ENCODE peak calls at places on chromosome 15, in five cellular contexts. R is ovary, K is tibial nerve, U is sigmoid colon, J is A549. F is an unnamed sample.
A peak's percentile ranks its signal among the peaks of the same experiment; 100 is the strongest.

GRCh38 chr15:73374599-73374998 is 5.8 kb upstream of the HCN4 start:
- DNase-seq in R (no peak), K (no peak), U (no peak), J (no peak), F (no peak)

GRCh38 chr15:88334436-88334835 is 77.9 kb upstream of the NTRK3 start:
- DNase-seq in R (no peak), K (no peak), U (no peak), J (no peak), F (no peak)

GRCh38 chr15:75666823-75667501 is 19.2 kb downstream of the SNX33 start:
- DNase-seq in R (peak; percentile 49), K (no peak), U (no peak), J (peak; percentile 96), F (peak; percentile 93)

GRCh38 chr15:38130200-38130567 is 122.5 kb upstream of the SPRED1 start:
- DNase-seq in R (no peak), K (no peak), U (no peak), J (no peak), F (no peak)

GRCh38 chr15:53758412-53758811 is 1.1 kb downstream of the WDR72 start:
- DNase-seq in R (no peak), K (no peak), U (no peak), J (no peak), F (no peak)

GRCh38 chr15:71686221-71687050 is 123.9 kb upstream of the NR2E3 start:
- DNase-seq in R (no peak), K (no peak), U (no peak), J (no peak), F (no peak)

GRCh38 chr15:47384316-47384715 is 333.0 kb upstream of the SEMA6D start:
- DNase-seq in R (peak; percentile 55), K (no peak), U (no peak), J (peak; percentile 0), F (no peak)

GRCh38 chr15:66937588-66937987 is 127.8 kb upstream of the SMAD3 start:
- DNase-seq in R (no peak), K (no peak), U (peak; percentile 3), J (no peak), F (peak; percentile 29)

GRCh38 chr15:36850864-36851263 is 249.5 kb downstream of the MEIS2 start:
- DNase-seq in R (no peak), K (no peak), U (no peak), J (no peak), F (no peak)

GRCh38 chr15:58058729-58059128 is 6.8 kb downstream of the ALDH1A2 start:
- DNase-seq in R (no peak), K (no peak), U (no peak), J (no peak), F (no peak)

GRCh38 chr15:89659295-89659694 is 4.0 kb upstream of the KIF7 start:
- DNase-seq in R (no peak), K (no peak), U (no peak), J (no peak), F (peak; percentile 1)

GRCh38 chr15:61195116-61196002 is 33.7 kb downstream of the RORA start:
- DNase-seq in R (no peak), K (no peak), U (no peak), J (peak; percentile 71), F (no peak)

GRCh38 chr15:41661529-41662225 is 1.5 kb downstream of the MGA start:
- DNase-seq in R (peak; percentile 75), K (peak; percentile 32), U (peak; percentile 90), J (peak; percentile 55), F (peak; percentile 87)

GRCh38 chr15:58966698-58967097 is 20.8 kb upstream of the RNF111 start:
- DNase-seq in R (no peak), K (no peak), U (no peak), J (no peak), F (no peak)

GRCh38 chr15:60585743-60586708 is 107.1 kb upstream of the ICE2 start:
- DNase-seq in R (peak; percentile 70), K (peak; percentile 22), U (no peak), J (peak; percentile 75), F (no peak)

GRCh38 chr15:65529754-65530317 is 427 bp upstream of the HACD3 start:
- DNase-seq in R (no peak), K (no peak), U (no peak), J (no peak), F (no peak)

GRCh38 chr15:89815769-89816168 is 1.1 kb upstream of the ANPEP start:
- DNase-seq in R (no peak), K (no peak), U (no peak), J (no peak), F (no peak)

GRCh38 chr15:55799287-55800212 is 56.6 kb upstream of the PRTG start:
- DNase-seq in R (no peak), K (no peak), U (no peak), J (peak; percentile 63), F (no peak)

GRCh38 chr15:101445562-101446526 is 43.7 kb downstream of the PCSK6 start:
- DNase-seq in R (no peak), K (peak; percentile 47), U (peak; percentile 71), J (peak; percentile 22), F (peak; percentile 79)

GRCh38 chr15:90338483-90338980 is 13.6 kb upstream of the ZNF774 start:
- DNase-seq in R (no peak), K (no peak), U (no peak), J (no peak), F (no peak)

GRCh38 chr15:92930776-92931175 is 30.7 kb downstream of the CHD2 start:
- DNase-seq in R (no peak), K (no peak), U (no peak), J (no peak), F (no peak)

GRCh38 chr15:93330862-93331544 is 242.0 kb upstream of the RGMA start:
- DNase-seq in R (no peak), K (no peak), U (no peak), J (no peak), F (no peak)

GRCh38 chr15:88036154-88036839 is 220.2 kb downstream of the NTRK3 start:
- DNase-seq in R (no peak), K (no peak), U (no peak), J (no peak), F (no peak)

GRCh38 chr15:70879386-70879785 is 12.8 kb downstream of the THAP10 start:
- DNase-seq in R (no peak), K (no peak), U (no peak), J (no peak), F (no peak)

GRCh38 chr15:40010681-40011080 is 28.3 kb downstream of the SRP14 start:
- DNase-seq in R (no peak), K (no peak), U (no peak), J (no peak), F (no peak)

GRCh38 chr15:56492786-56493555 is 28.0 kb upstream of the MNS1 start:
- DNase-seq in R (no peak), K (no peak), U (no peak), J (no peak), F (no peak)

GRCh38 chr15:101026686-101027272 is 107.6 kb downstream of the LRRK1 start:
- DNase-seq in R (peak; percentile 42), K (no peak), U (peak; percentile 44), J (no peak), F (peak; percentile 35)

GRCh38 chr15:57216288-57216687 is 160.0 kb upstream of the CGNL1 start:
- DNase-seq in R (no peak), K (no peak), U (no peak), J (peak; percentile 25), F (no peak)

GRCh38 chr15:31439328-31439727 is 112.7 kb downstream of the KLF13 start:
- DNase-seq in R (no peak), K (no peak), U (no peak), J (peak; percentile 75), F (peak; percentile 63)

GRCh38 chr15:100869151-100869999 is 10.3 kb upstream of the ALDH1A3 start:
- DNase-seq in R (no peak), K (no peak), U (no peak), J (peak; percentile 25), F (no peak)

GRCh38 chr15:46312133-46312740 is 677.4 kb downstream of the SQOR start:
- DNase-seq in R (peak; percentile 45), K (peak; percentile 45), U (peak; percentile 77), J (peak; percentile 44), F (no peak)

GRCh38 chr15:85443593-85444328 is 63.4 kb downstream of the AKAP13 start:
- DNase-seq in R (no peak), K (no peak), U (no peak), J (peak; percentile 82), F (no peak)
- TF ChIP-seq EP300 in R (no peak), K (no peak), U (no peak), J (no peak), F (no peak)

GRCh38 chr15:68672251-68672650 is 93.5 kb downstream of the CORO2B start:
- DNase-seq in R (no peak), K (no peak), U (peak; percentile 4), J (no peak), F (no peak)
- H3K4me1 ChIP-seq in R (peaks cover 21% of the 10 kb centered on the region), K (no peaks in the 10 kb centered on the region), U (no peaks in the 10 kb centered on the region), J (no peaks in the 10 kb centered on the region), F (peaks cover 13% of the 10 kb centered on the region)

GRCh38 chr15:95629503-95630168 is 700.9 kb upstream of the NR2F2 start:
- DNase-seq in R (no peak), K (no peak), U (no peak), J (no peak), F (no peak)
- TF ChIP-seq EP300 in R (no peak), K (no peak), U (no peak), J (no peak), F (no peak)

DNA sequence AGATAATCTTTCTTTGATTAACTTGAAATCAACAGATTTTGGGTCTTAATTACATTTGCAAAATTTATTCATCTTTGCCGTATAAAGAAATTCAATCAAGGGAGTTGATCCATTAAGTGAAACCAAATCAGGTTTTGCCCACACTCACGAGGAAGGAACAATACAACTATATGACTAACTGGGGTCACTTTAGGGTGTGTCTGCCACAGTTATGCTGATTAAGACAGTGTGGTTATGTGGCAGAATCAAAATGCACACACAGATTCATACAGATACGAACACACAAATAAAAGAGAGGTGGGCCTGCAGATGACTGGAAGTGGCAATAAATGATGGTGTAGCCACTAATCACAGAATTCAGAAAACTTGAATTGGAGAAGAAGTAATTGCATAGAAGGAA is 543.5 kb downstream of the GABRG3 start:
- DNase-seq in R (no peak), K (no peak), U (no peak), J (no peak), F (no peak)
- H3K4me1 ChIP-seq in R (no peaks in the 10 kb centered on the region), K (no peaks in the 10 kb centered on the region), U (no peaks in the 10 kb centered on the region), J (no peaks in the 10 kb centered on the region), F (peaks cover 3% of the 10 kb centered on the region)

F was measured in suprapubic skin.